ENCODE peak calls at places on chromosome 22, in seven cellular contexts. One of them, this sample, is unnamed.

GRCh38 chr22:23939017-23939357 is 22.0 kb downstream of the GSTT2B start:
- DNase-seq in GM19239: no peak
- DNase-seq in HFFc6: no peak
- DNase-seq in amygdala: no peak
- DNase-seq in stimulated activated CD8-positive, alpha-beta memory T cell treated with anti-CD3 and anti-CD28 coated beads, Interleukin-4, amount 100 ng/mL, for 1 hour: no peak
- DNase-seq in activated CD4-positive, CD25-positive, alpha-beta regulatory T cell: no peak
- DNase-seq in SK-N-SH: no peak
- DNase-seq in this sample: no peak

GRCh38 chr22:44718418-44718817 is 16.4 kb downstream of the PRR5 start:
- DNase-seq in GM19239: no peak
- DNase-seq in HFFc6: no peak
- DNase-seq in amygdala: no peak
- DNase-seq in stimulated activated CD8-positive, alpha-beta memory T cell treated with anti-CD3 and anti-CD28 coated beads, Interleukin-4, amount 100 ng/mL, for 1 hour: no peak
- DNase-seq in activated CD4-positive, CD25-positive, alpha-beta regulatory T cell: no peak
- DNase-seq in SK-N-SH: no peak
- DNase-seq in this sample: no peak

GRCh38 chr22:19463491-19464469 is 15.2 kb downstream of the UFD1 start:
- DNase-seq in GM19239: no peak
- DNase-seq in HFFc6: peak
- DNase-seq in amygdala: no peak
- DNase-seq in stimulated activated CD8-positive, alpha-beta memory T cell treated with anti-CD3 and anti-CD28 coated beads, Interleukin-4, amount 100 ng/mL, for 1 hour: no peak
- DNase-seq in activated CD4-positive, CD25-positive, alpha-beta regulatory T cell: no peak
- DNase-seq in SK-N-SH: no peak
- DNase-seq in this sample: peak

GRCh38 chr22:20751185-20751851 is 22.6 kb upstream of the SERPIND1 start:
- DNase-seq in GM19239: no peak
- DNase-seq in HFFc6: no peak
- DNase-seq in amygdala: no peak
- DNase-seq in stimulated activated CD8-positive, alpha-beta memory T cell treated with anti-CD3 and anti-CD28 coated beads, Interleukin-4, amount 100 ng/mL, for 1 hour: no peak
- DNase-seq in activated CD4-positive, CD25-positive, alpha-beta regulatory T cell: no peak
- DNase-seq in SK-N-SH: no peak
- DNase-seq in this sample: no peak

GRCh38 chr22:19643448-19644313 is 70.6 kb upstream of the SEPTIN5 start:
- DNase-seq in GM19239: no peak
- DNase-seq in HFFc6: no peak
- DNase-seq in amygdala: no peak
- DNase-seq in stimulated activated CD8-positive, alpha-beta memory T cell treated with anti-CD3 and anti-CD28 coated beads, Interleukin-4, amount 100 ng/mL, for 1 hour: no peak
- DNase-seq in activated CD4-positive, CD25-positive, alpha-beta regulatory T cell: no peak
- DNase-seq in SK-N-SH: no peak
- DNase-seq in this sample: no peak

GRCh38 chr22:32339190-32340012 is 18.3 kb upstream of the RFPL3 start:
- DNase-seq in GM19239: no peak
- DNase-seq in HFFc6: no peak
- DNase-seq in amygdala: no peak
- DNase-seq in stimulated activated CD8-positive, alpha-beta memory T cell treated with anti-CD3 and anti-CD28 coated beads, Interleukin-4, amount 100 ng/mL, for 1 hour: no peak
- DNase-seq in activated CD4-positive, CD25-positive, alpha-beta regulatory T cell: no peak
- DNase-seq in SK-N-SH: no peak
- DNase-seq in this sample: no peak

GRCh38 chr22:50437511-50438304 is 37.1 kb downstream of the SBF1 start:
- DNase-seq in GM19239: no peak
- DNase-seq in HFFc6: no peak
- DNase-seq in amygdala: no peak
- DNase-seq in stimulated activated CD8-positive, alpha-beta memory T cell treated with anti-CD3 and anti-CD28 coated beads, Interleukin-4, amount 100 ng/mL, for 1 hour: no peak
- DNase-seq in activated CD4-positive, CD25-positive, alpha-beta regulatory T cell: no peak
- DNase-seq in SK-N-SH: peak
- DNase-seq in this sample: no peak

GRCh38 chr22:23838686-23839468 is at the start of gene DERL3:
- DNase-seq in GM19239: peak
- DNase-seq in HFFc6: peak
- DNase-seq in amygdala: peak
- DNase-seq in stimulated activated CD8-positive, alpha-beta memory T cell treated with anti-CD3 and anti-CD28 coated beads, Interleukin-4, amount 100 ng/mL, for 1 hour: peak
- DNase-seq in activated CD4-positive, CD25-positive, alpha-beta regulatory T cell: peak
- DNase-seq in SK-N-SH: peak
- DNase-seq in this sample: peak

GRCh38 chr22:29469755-29470154 is 10.3 kb upstream of the NEFH start:
- DNase-seq in GM19239: no peak
- DNase-seq in HFFc6: no peak
- DNase-seq in amygdala: no peak
- DNase-seq in stimulated activated CD8-positive, alpha-beta memory T cell treated with anti-CD3 and anti-CD28 coated beads, Interleukin-4, amount 100 ng/mL, for 1 hour: no peak
- DNase-seq in activated CD4-positive, CD25-positive, alpha-beta regulatory T cell: no peak
- DNase-seq in SK-N-SH: no peak
- DNase-seq in this sample: no peak

GRCh38 chr22:44091021-44091721 is 67.1 kb downstream of the PARVB start:
- DNase-seq in GM19239: no peak
- DNase-seq in HFFc6: no peak
- DNase-seq in amygdala: no peak
- DNase-seq in stimulated activated CD8-positive, alpha-beta memory T cell treated with anti-CD3 and anti-CD28 coated beads, Interleukin-4, amount 100 ng/mL, for 1 hour: no peak
- DNase-seq in activated CD4-positive, CD25-positive, alpha-beta regulatory T cell: no peak
- DNase-seq in SK-N-SH: peak
- DNase-seq in this sample: no peak

GRCh38 chr22:41799486-41800347 is 762 bp upstream of the CCDC134 start:
- DNase-seq in GM19239: no peak
- DNase-seq in HFFc6: no peak
- DNase-seq in amygdala: no peak
- DNase-seq in stimulated activated CD8-positive, alpha-beta memory T cell treated with anti-CD3 and anti-CD28 coated beads, Interleukin-4, amount 100 ng/mL, for 1 hour: no peak
- DNase-seq in activated CD4-positive, CD25-positive, alpha-beta regulatory T cell: no peak
- DNase-seq in SK-N-SH: peak
- DNase-seq in this sample: peak

GRCh38 chr22:42167066-42167465 is 36.5 kb upstream of the CYP2D6 start:
- DNase-seq in GM19239: no peak
- DNase-seq in HFFc6: no peak
- DNase-seq in amygdala: no peak
- DNase-seq in stimulated activated CD8-positive, alpha-beta memory T cell treated with anti-CD3 and anti-CD28 coated beads, Interleukin-4, amount 100 ng/mL, for 1 hour: no peak
- DNase-seq in activated CD4-positive, CD25-positive, alpha-beta regulatory T cell: no peak
- DNase-seq in SK-N-SH: no peak
- DNase-seq in this sample: no peak

GRCh38 chr22:42067706-42068350 is 2.8 kb downstream of the NAGA start:
- DNase-seq in GM19239: no peak
- DNase-seq in HFFc6: no peak
- DNase-seq in amygdala: no peak
- DNase-seq in stimulated activated CD8-positive, alpha-beta memory T cell treated with anti-CD3 and anti-CD28 coated beads, Interleukin-4, amount 100 ng/mL, for 1 hour: no peak
- DNase-seq in activated CD4-positive, CD25-positive, alpha-beta regulatory T cell: no peak
- DNase-seq in SK-N-SH: no peak
- DNase-seq in this sample: no peak

GRCh38 chr22:49935561-49935960 is 17.1 kb downstream of the CRELD2 start:
- DNase-seq in GM19239: no peak
- DNase-seq in HFFc6: no peak
- DNase-seq in amygdala: no peak
- DNase-seq in stimulated activated CD8-positive, alpha-beta memory T cell treated with anti-CD3 and anti-CD28 coated beads, Interleukin-4, amount 100 ng/mL, for 1 hour: no peak
- DNase-seq in activated CD4-positive, CD25-positive, alpha-beta regulatory T cell: no peak
- DNase-seq in SK-N-SH: peak
- DNase-seq in this sample: no peak

GRCh38 chr22:42561856-42562255 is 8.1 kb downstream of the SERHL2 start:
- DNase-seq in GM19239: no peak
- DNase-seq in HFFc6: no peak
- DNase-seq in amygdala: no peak
- DNase-seq in stimulated activated CD8-positive, alpha-beta memory T cell treated with anti-CD3 and anti-CD28 coated beads, Interleukin-4, amount 100 ng/mL, for 1 hour: no peak
- DNase-seq in activated CD4-positive, CD25-positive, alpha-beta regulatory T cell: no peak
- DNase-seq in SK-N-SH: peak
- DNase-seq in this sample: no peak

GRCh38 chr22:20549232-20549841 is 41.9 kb downstream of the MED15 start:
- DNase-seq in GM19239: no peak
- DNase-seq in HFFc6: no peak
- DNase-seq in amygdala: no peak
- DNase-seq in stimulated activated CD8-positive, alpha-beta memory T cell treated with anti-CD3 and anti-CD28 coated beads, Interleukin-4, amount 100 ng/mL, for 1 hour: no peak
- DNase-seq in activated CD4-positive, CD25-positive, alpha-beta regulatory T cell: no peak
- DNase-seq in SK-N-SH: no peak
- DNase-seq in this sample: no peak

GRCh38 chr22:19480173-19480568 is 451 bp downstream of the CDC45 start:
- DNase-seq in GM19239: no peak
- DNase-seq in HFFc6: no peak
- DNase-seq in amygdala: no peak
- DNase-seq in stimulated activated CD8-positive, alpha-beta memory T cell treated with anti-CD3 and anti-CD28 coated beads, Interleukin-4, amount 100 ng/mL, for 1 hour: no peak
- DNase-seq in activated CD4-positive, CD25-positive, alpha-beta regulatory T cell: no peak
- DNase-seq in SK-N-SH: no peak
- DNase-seq in this sample: no peak

GRCh38 chr22:19540394-19540793 is 16.2 kb upstream of the CLDN5 start:
- DNase-seq in GM19239: no peak
- DNase-seq in HFFc6: no peak
- DNase-seq in amygdala: no peak
- DNase-seq in stimulated activated CD8-positive, alpha-beta memory T cell treated with anti-CD3 and anti-CD28 coated beads, Interleukin-4, amount 100 ng/mL, for 1 hour: no peak
- DNase-seq in activated CD4-positive, CD25-positive, alpha-beta regulatory T cell: no peak
- DNase-seq in SK-N-SH: no peak
- DNase-seq in this sample: no peak

GRCh38 chr22:25990940-25991339 is 178.3 kb upstream of the SEZ6L start:
- DNase-seq in GM19239: no peak
- DNase-seq in HFFc6: no peak
- DNase-seq in amygdala: no peak
- DNase-seq in stimulated activated CD8-positive, alpha-beta memory T cell treated with anti-CD3 and anti-CD28 coated beads, Interleukin-4, amount 100 ng/mL, for 1 hour: no peak
- DNase-seq in activated CD4-positive, CD25-positive, alpha-beta regulatory T cell: no peak
- DNase-seq in SK-N-SH: no peak
- DNase-seq in this sample: no peak

GRCh38 chr22:43526951-43527350 is 115.1 kb downstream of the MPPED1 start:
- DNase-seq in GM19239: no peak
- DNase-seq in HFFc6: no peak
- DNase-seq in amygdala: no peak
- DNase-seq in stimulated activated CD8-positive, alpha-beta memory T cell treated with anti-CD3 and anti-CD28 coated beads, Interleukin-4, amount 100 ng/mL, for 1 hour: no peak
- DNase-seq in activated CD4-positive, CD25-positive, alpha-beta regulatory T cell: no peak
- DNase-seq in SK-N-SH: no peak
- DNase-seq in this sample: no peak

GRCh38 chr22:38032681-38033521 is 24.3 kb upstream of the PICK1 start:
- DNase-seq in GM19239: no peak
- DNase-seq in HFFc6: peak
- DNase-seq in amygdala: no peak
- DNase-seq in stimulated activated CD8-positive, alpha-beta memory T cell treated with anti-CD3 and anti-CD28 coated beads, Interleukin-4, amount 100 ng/mL, for 1 hour: no peak
- DNase-seq in activated CD4-positive, CD25-positive, alpha-beta regulatory T cell: no peak
- DNase-seq in SK-N-SH: no peak
- DNase-seq in this sample: peak

GRCh38 chr22:19891350-19892248 is 36.9 kb upstream of the GNB1L start:
- DNase-seq in GM19239: peak
- DNase-seq in HFFc6: peak
- DNase-seq in amygdala: no peak
- DNase-seq in stimulated activated CD8-positive, alpha-beta memory T cell treated with anti-CD3 and anti-CD28 coated beads, Interleukin-4, amount 100 ng/mL, for 1 hour: peak
- DNase-seq in activated CD4-positive, CD25-positive, alpha-beta regulatory T cell: peak
- DNase-seq in SK-N-SH: peak
- DNase-seq in this sample: peak

GRCh38 chr22:46546466-46547178 is 9.2 kb upstream of the CELSR1 start:
- DNase-seq in GM19239: no peak
- DNase-seq in HFFc6: peak
- DNase-seq in amygdala: no peak
- DNase-seq in stimulated activated CD8-positive, alpha-beta memory T cell treated with anti-CD3 and anti-CD28 coated beads, Interleukin-4, amount 100 ng/mL, for 1 hour: no peak
- DNase-seq in activated CD4-positive, CD25-positive, alpha-beta regulatory T cell: no peak
- DNase-seq in SK-N-SH: no peak
- DNase-seq in this sample: peak

GRCh38 chr22:50737728-50738648 is at the start of gene ACR:
- DNase-seq in GM19239: no peak
- DNase-seq in HFFc6: no peak
- DNase-seq in amygdala: no peak
- DNase-seq in stimulated activated CD8-positive, alpha-beta memory T cell treated with anti-CD3 and anti-CD28 coated beads, Interleukin-4, amount 100 ng/mL, for 1 hour: no peak
- DNase-seq in activated CD4-positive, CD25-positive, alpha-beta regulatory T cell: no peak
- DNase-seq in SK-N-SH: no peak
- DNase-seq in this sample: no peak

This sample was measured in AG10803.